ENCODE peak calls at places on chromosomes 16 and 17, in ten cellular contexts. R, Z, J, I, H, B, P, K, G and F are unnamed samples.
A peak's percentile ranks its signal among the peaks of the same experiment; 100 is the strongest.

GRCh38 chr16:59527206-59527997 is 793.3 kb upstream of the GOT2 start:
- DNase-seq in R (no peak), Z (no peak), J (no peak), I (no peak), H (no peak), B (no peak), P (no peak), K (no peak), G (peak; percentile 38), F (no peak)

GRCh38 chr16:25957707-25958106 is 265.9 kb downstream of the HS3ST4 start:
- DNase-seq in R (no peak), Z (no peak), J (no peak), I (no peak), H (no peak), B (no peak), P (no peak), K (no peak), G (no peak), F (no peak)

GRCh38 chr17:13415877-13416416 is 185.8 kb downstream of the HS3ST3A1 start:
- DNase-seq in R (peak; percentile 68), Z (no peak), J (no peak), I (peak; percentile 60), H (peak; percentile 73), B (no peak), P (no peak), K (peak; percentile 33), G (peak; percentile 89), F (no peak)

GRCh38 chr17:66831383-66832220 is 3.3 kb upstream of the CACNG5 start:
- DNase-seq in R (no peak), Z (no peak), J (no peak), I (no peak), H (no peak), B (no peak), P (no peak), K (no peak), G (no peak), F (no peak)

GRCh38 chr17:60468371-60468770 is 46.1 kb downstream of the CHCT1 start:
- DNase-seq in R (no peak), Z (no peak), J (no peak), I (no peak), H (no peak), B (no peak), P (no peak), K (no peak), G (peak; percentile 43), F (no peak)

GRCh38 chr17:1122681-1123396 is 56.9 kb downstream of the ABR start:
- DNase-seq in R (peak; percentile 87), Z (peak; percentile 67), J (peak; percentile 93), I (peak; percentile 94), H (peak; percentile 69), B (peak; percentile 87), P (peak; percentile 92), K (peak; percentile 86), G (peak; percentile 58), F (peak; percentile 89)

GRCh38 chr16:20321671-20322070 is 5.6 kb downstream of the GP2 start:
- DNase-seq in R (no peak), Z (no peak), J (no peak), I (no peak), H (no peak), B (no peak), P (no peak), K (peak; percentile 67), G (no peak), F (no peak)

GRCh38 chr16:86979061-86979460 is 338.1 kb downstream of the C16orf95 start:
- DNase-seq in R (no peak), Z (no peak), J (no peak), I (no peak), H (no peak), B (no peak), P (no peak), K (no peak), G (no peak), F (no peak)

GRCh38 chr17:17239832-17240231 is 2.9 kb upstream of the FLCN start:
- DNase-seq in R (no peak), Z (no peak), J (no peak), I (no peak), H (peak; percentile 34), B (no peak), P (no peak), K (no peak), G (no peak), F (no peak)

GRCh38 chr17:17241656-17242055 is 4.7 kb upstream of the FLCN start:
- DNase-seq in R (no peak), Z (no peak), J (no peak), I (no peak), H (no peak), B (no peak), P (no peak), K (no peak), G (no peak), F (no peak)

GRCh38 chr17:17236295-17237025 is 508 bp downstream of the FLCN start:
- DNase-seq in R (no peak), Z (peak; percentile 20), J (no peak), I (peak; percentile 34), H (peak; percentile 64), B (peak; percentile 32), P (no peak), K (no peak), G (peak; percentile 31), F (peak; percentile 15)

GRCh38 chr17:17235212-17236174 is 1.5 kb downstream of the FLCN start:
- DNase-seq in R (no peak), Z (no peak), J (no peak), I (no peak), H (peak; percentile 45), B (no peak), P (no peak), K (peak; percentile 39), G (peak; percentile 44), F (peak; percentile 21)

DNA sequence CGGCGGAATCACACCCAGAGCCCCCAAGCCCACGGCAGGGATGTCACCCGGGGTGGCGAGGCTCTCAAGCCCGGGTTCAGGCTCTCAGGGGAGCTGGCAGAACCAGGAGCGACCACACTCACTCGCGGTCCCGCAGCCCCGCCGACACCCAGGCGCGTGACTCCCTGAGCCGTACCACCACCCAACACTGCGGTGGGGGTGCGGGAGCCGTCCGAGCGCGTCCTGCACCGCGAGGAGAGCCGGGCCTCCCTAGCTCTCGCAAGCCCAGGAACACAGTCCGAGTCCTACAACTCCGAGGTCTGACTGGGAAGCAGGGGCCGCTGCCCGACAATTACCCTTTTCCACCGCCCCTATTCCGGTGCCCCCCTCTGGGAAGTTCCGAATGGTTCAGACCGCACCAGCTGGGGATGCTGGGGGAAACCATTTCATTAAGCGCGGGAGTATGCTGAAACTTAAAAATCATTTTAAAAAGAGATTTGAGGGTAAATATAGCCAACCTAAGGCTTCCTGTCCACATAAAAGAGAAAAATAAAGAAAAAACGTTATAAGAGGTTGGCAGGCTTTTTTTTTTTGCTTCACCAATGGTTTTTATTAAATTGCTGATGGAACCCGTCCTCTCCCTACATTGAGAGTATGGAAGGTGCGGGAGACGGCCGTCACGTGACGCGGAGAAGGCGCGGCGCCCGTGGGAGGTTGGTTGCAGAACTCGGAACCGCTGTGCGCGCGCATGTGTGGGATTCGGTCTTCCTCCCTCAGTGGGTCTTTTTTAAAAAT is at the start of gene FLCN:
- DNase-seq in R (peak; percentile 93), Z (peak; percentile 91), J (peak; percentile 91), I (peak; percentile 92), H (peak; percentile 90), B (peak; percentile 91), P (peak; percentile 94), K (peak; percentile 88), G (peak; percentile 85), F (peak; percentile 92)
- TF ChIP-seq POLR2A in R (no peak), Z (peak; percentile 88), J (no peak), I (peak; percentile 76), H (peak; percentile 67), B (peak; percentile 76), P (peak; percentile 72), K (peak; percentile 77), G (peak; percentile 91), F (peak; percentile 66)

DNA sequence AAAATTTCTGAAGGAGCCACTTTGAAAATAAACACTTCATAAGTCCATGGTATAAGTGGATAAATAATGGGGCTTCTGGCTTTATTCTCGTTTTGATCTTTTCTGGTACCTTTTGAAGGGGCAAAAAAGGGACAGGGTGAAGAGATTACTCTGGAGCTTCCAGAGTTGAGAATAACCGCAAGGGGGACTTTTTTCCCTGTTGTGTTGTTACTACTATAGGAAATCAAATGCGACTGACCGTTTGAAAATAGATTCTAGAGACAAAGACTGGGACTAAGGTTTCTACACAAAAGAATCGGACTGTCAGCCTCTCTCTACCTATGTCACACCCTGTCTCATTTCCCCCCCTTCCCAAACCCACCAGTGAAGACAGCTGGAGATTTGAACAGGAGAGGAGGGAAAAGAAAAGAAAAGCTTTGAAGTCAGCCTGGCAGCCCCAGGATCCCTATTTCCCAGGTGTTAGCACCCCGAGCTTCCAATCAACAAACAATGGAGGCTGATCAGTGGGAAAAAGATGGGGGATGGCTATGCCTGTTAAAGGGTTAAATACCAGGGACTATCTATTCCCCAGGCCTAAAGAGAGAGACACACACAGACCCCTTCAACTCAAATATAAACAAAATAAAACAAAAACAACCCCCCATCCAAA is 8.3 kb downstream of the HOXB4 start:
- DNase-seq in R (no peak), Z (no peak), J (no peak), I (no peak), H (no peak), B (no peak), P (no peak), K (no peak), G (peak; percentile 55), F (no peak)
- H3K27ac ChIP-seq in R (no peak overlapping the region), Z (peak overlapping the region; percentile 76), J (peak overlapping the region; percentile 95), I (peak overlapping the region; percentile 91), H (peak overlapping the region; percentile 44), B (peak overlapping the region; percentile 24), P (no peak overlapping the region), K (no peak overlapping the region), G (peak overlapping the region; percentile 99), F (peak overlapping the region; percentile 79)

DNA sequence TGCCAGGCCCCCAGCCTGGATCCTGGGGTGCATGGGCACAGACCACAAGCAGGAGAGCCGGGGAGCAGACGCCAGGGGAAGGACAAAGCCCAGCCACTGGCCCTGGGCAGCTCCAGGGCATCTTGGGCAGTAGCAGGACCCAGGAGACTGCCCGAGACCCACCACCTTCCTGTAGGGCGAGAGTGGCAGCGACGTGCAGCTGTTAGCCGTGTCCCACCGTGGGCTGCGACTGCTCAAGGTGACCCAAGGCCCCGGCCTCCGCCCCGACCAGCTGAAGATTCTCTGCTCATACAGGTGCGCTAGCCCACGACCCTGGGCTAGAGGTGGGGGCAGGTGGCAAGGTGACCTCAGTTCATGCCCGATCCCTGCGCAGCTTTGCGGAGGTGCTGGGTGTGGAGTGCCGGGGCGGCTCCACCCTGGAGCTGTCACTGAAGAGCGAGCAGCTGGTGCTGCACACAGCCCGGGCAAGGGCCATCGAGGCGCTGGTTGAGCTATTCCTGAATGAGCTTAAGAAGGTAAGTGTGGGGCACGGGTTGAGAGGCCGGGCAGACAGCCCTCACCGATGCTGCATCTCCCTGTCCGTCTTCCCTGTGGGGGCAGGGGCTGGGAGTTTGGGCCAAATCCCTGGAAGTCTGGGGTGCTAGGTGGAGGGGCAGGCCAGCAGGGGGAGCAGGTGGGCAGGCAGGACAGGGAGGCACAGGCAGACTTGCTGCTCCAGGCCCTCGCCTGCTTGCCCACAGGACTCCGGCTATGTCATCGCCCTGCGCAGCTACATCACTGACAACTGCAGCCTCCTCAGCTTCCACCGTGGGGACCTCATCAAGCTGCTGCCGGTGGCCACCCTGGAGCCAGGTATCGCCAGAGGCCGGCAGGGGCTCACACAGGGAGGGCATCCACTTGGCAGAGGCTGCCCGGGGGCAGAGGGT is 13.5 kb upstream of the SMIM5 start:
- DNase-seq in R (no peak), Z (no peak), J (no peak), I (no peak), H (peak; percentile 67), B (no peak), P (no peak), K (peak; percentile 36), G (peak; percentile 23), F (no peak)
- TF ChIP-seq CTCF in R (peak; percentile 21), Z (no peak), J (no peak), I (peak; percentile 22), H (peak; percentile 74), B (no peak), P (no peak), K (no peak), G (peak; percentile 55), F (no peak)

DNA sequence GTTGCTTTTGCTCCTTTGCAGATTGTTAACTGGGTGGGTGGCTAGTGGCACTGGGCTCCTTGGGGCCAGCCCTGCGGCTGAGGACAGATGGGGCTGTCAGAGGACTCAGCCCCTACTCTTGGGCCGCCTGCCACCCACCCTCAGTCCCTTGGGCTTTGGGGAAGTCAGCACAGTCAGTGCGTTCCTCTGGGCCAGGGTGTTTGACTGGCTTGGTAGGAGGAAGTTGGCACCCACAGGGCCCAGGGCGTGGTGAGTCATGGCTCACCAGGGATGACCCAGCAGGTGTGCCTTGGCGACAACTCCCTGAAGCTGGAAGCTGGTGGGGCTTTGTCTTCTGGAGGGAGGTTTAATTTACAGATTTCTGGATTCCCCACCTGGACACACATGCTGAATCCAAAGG is 32.4 kb downstream of the HAPSTR1 start:
- DNase-seq in R (peak; percentile 33), Z (peak; percentile 82), J (peak; percentile 85), I (peak; percentile 90), H (no peak), B (no peak), P (no peak), K (peak; percentile 63), G (no peak), F (no peak)
- TF ChIP-seq POLR2A in R (no peak), Z (no peak), J (no peak), I (peak; percentile 77), H (no peak), B (no peak), P (no peak), K (no peak), G (no peak), F (no peak)